ENCODE peak calls at places on chromosomes 1 and 21, in nine cellular contexts. One of them, this sample, is unnamed.

GRCh38 chr21:44708213-44708865 is 3.0 kb downstream of the TSPEAR start:
- DNase-seq in naive thymus-derived CD4-positive, alpha-beta T cell: no peak
- DNase-seq in psoas muscle: no peak
- DNase-seq in IMR-90: no peak
- DNase-seq in H1: no peak
- DNase-seq in ascending aorta: peak
- DNase-seq in iPS DF 6.9: no peak
- DNase-seq in esophagus squamous epithelium: no peak
- DNase-seq in heart left ventricle: peak
- DNase-seq in this sample: no peak

GRCh38 chr1:174258148-174258550 is 98.8 kb downstream of the RABGAP1L start:
- DNase-seq in naive thymus-derived CD4-positive, alpha-beta T cell: peak
- DNase-seq in psoas muscle: no peak
- DNase-seq in IMR-90: peak
- DNase-seq in H1: no peak
- DNase-seq in ascending aorta: no peak
- DNase-seq in iPS DF 6.9: no peak
- DNase-seq in esophagus squamous epithelium: no peak
- DNase-seq in heart left ventricle: no peak
- DNase-seq in this sample: no peak

GRCh38 chr1:10033359-10033845 is 644 bp downstream of the UBE4B start:
- DNase-seq in naive thymus-derived CD4-positive, alpha-beta T cell: no peak
- DNase-seq in psoas muscle: no peak
- DNase-seq in IMR-90: peak
- DNase-seq in H1: no peak
- DNase-seq in ascending aorta: no peak
- DNase-seq in iPS DF 6.9: no peak
- DNase-seq in esophagus squamous epithelium: no peak
- DNase-seq in heart left ventricle: no peak
- DNase-seq in this sample: no peak

GRCh38 chr1:94876362-94876761 is 50.5 kb downstream of the CNN3 start:
- DNase-seq in naive thymus-derived CD4-positive, alpha-beta T cell: no peak
- DNase-seq in psoas muscle: no peak
- DNase-seq in IMR-90: peak
- DNase-seq in H1: no peak
- DNase-seq in ascending aorta: no peak
- DNase-seq in iPS DF 6.9: no peak
- DNase-seq in esophagus squamous epithelium: no peak
- DNase-seq in heart left ventricle: no peak
- DNase-seq in this sample: peak

GRCh38 chr1:109923131-109923945 is 12.7 kb downstream of the CSF1 start:
- DNase-seq in naive thymus-derived CD4-positive, alpha-beta T cell: no peak
- DNase-seq in psoas muscle: no peak
- DNase-seq in IMR-90: no peak
- DNase-seq in H1: peak
- DNase-seq in ascending aorta: peak
- DNase-seq in iPS DF 6.9: peak
- DNase-seq in esophagus squamous epithelium: no peak
- DNase-seq in heart left ventricle: no peak
- DNase-seq in this sample: no peak

GRCh38 chr1:186792870-186793581 is 35.7 kb upstream of the PLA2G4A start:
- DNase-seq in naive thymus-derived CD4-positive, alpha-beta T cell: no peak
- DNase-seq in psoas muscle: no peak
- DNase-seq in IMR-90: peak
- DNase-seq in H1: no peak
- DNase-seq in ascending aorta: no peak
- DNase-seq in iPS DF 6.9: no peak
- DNase-seq in esophagus squamous epithelium: no peak
- DNase-seq in heart left ventricle: no peak
- DNase-seq in this sample: peak

GRCh38 chr1:55010887-55011217 is 12.1 kb downstream of the BSND start:
- DNase-seq in naive thymus-derived CD4-positive, alpha-beta T cell: no peak
- DNase-seq in psoas muscle: no peak
- DNase-seq in IMR-90: no peak
- DNase-seq in H1: no peak
- DNase-seq in ascending aorta: no peak
- DNase-seq in iPS DF 6.9: no peak
- DNase-seq in esophagus squamous epithelium: no peak
- DNase-seq in heart left ventricle: no peak
- DNase-seq in this sample: no peak

GRCh38 chr1:25658791-25659431 is 42.3 kb downstream of the MAN1C1 start:
- DNase-seq in naive thymus-derived CD4-positive, alpha-beta T cell: no peak
- DNase-seq in psoas muscle: peak
- DNase-seq in IMR-90: no peak
- DNase-seq in H1: no peak
- DNase-seq in ascending aorta: peak
- DNase-seq in iPS DF 6.9: no peak
- DNase-seq in esophagus squamous epithelium: no peak
- DNase-seq in heart left ventricle: peak
- DNase-seq in this sample: no peak

GRCh38 chr1:220880726-220881506 is 1.7 kb downstream of the HLX start:
- DNase-seq in naive thymus-derived CD4-positive, alpha-beta T cell: no peak
- DNase-seq in psoas muscle: peak
- DNase-seq in IMR-90: peak
- DNase-seq in H1: no peak
- DNase-seq in ascending aorta: peak
- DNase-seq in iPS DF 6.9: no peak
- DNase-seq in esophagus squamous epithelium: no peak
- DNase-seq in heart left ventricle: peak
- DNase-seq in this sample: no peak

GRCh38 chr21:26840206-26840605 is 5.0 kb downstream of the ADAMTS1 start:
- DNase-seq in naive thymus-derived CD4-positive, alpha-beta T cell: peak
- DNase-seq in psoas muscle: no peak
- DNase-seq in IMR-90: no peak
- DNase-seq in H1: no peak
- DNase-seq in ascending aorta: no peak
- DNase-seq in iPS DF 6.9: no peak
- DNase-seq in esophagus squamous epithelium: no peak
- DNase-seq in heart left ventricle: peak
- DNase-seq in this sample: no peak

GRCh38 chr1:229582011-229582694 is 23.6 kb upstream of the ABCB10 start:
- DNase-seq in naive thymus-derived CD4-positive, alpha-beta T cell: no peak
- DNase-seq in psoas muscle: peak
- DNase-seq in IMR-90: peak
- DNase-seq in H1: no peak
- DNase-seq in ascending aorta: peak
- DNase-seq in iPS DF 6.9: no peak
- DNase-seq in esophagus squamous epithelium: no peak
- DNase-seq in heart left ventricle: peak
- DNase-seq in this sample: no peak

GRCh38 chr1:176768532-176768931 is 305.6 kb downstream of the PAPPA2 start:
- DNase-seq in naive thymus-derived CD4-positive, alpha-beta T cell: no peak
- DNase-seq in psoas muscle: no peak
- DNase-seq in IMR-90: no peak
- DNase-seq in H1: no peak
- DNase-seq in ascending aorta: no peak
- DNase-seq in iPS DF 6.9: no peak
- DNase-seq in esophagus squamous epithelium: no peak
- DNase-seq in heart left ventricle: no peak
- DNase-seq in this sample: no peak

GRCh38 chr1:116446686-116447085 is 73.6 kb downstream of the ATP1A1 start:
- DNase-seq in naive thymus-derived CD4-positive, alpha-beta T cell: no peak
- DNase-seq in psoas muscle: no peak
- DNase-seq in IMR-90: no peak
- DNase-seq in H1: no peak
- DNase-seq in ascending aorta: no peak
- DNase-seq in iPS DF 6.9: no peak
- DNase-seq in esophagus squamous epithelium: no peak
- DNase-seq in heart left ventricle: no peak
- DNase-seq in this sample: no peak

DNA sequence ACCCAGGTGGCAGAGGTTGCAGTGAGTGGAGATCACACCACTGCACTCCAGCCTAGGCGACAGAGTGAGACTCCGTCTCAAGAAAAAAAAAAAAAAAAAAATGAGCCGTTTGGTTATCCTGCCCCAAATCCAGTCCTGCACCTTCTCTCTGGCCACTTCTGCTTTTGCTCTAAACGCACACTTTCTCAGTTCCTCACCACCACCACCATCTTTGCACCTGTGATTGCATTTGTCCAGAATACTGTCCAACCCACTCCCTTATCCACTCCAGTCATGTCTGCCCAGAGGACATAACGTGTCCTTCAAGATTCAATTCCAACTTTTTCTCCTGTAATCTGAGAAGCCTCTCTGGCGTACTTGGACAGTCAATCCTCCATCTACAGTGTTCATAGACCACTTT is 2.2 kb upstream of the NEK2 start:
- DNase-seq in naive thymus-derived CD4-positive, alpha-beta T cell: no peak
- DNase-seq in psoas muscle: no peak
- DNase-seq in IMR-90: no peak
- DNase-seq in H1: no peak
- DNase-seq in ascending aorta: no peak
- DNase-seq in iPS DF 6.9: no peak
- DNase-seq in esophagus squamous epithelium: no peak
- DNase-seq in heart left ventricle: no peak
- DNase-seq in this sample: no peak
- H3K27ac ChIP-seq in naive thymus-derived CD4-positive, alpha-beta T cell: no peak
- H3K27ac ChIP-seq in psoas muscle: no peak
- H3K27ac ChIP-seq in IMR-90: no peak
- H3K27ac ChIP-seq in H1: no peak
- H3K27ac ChIP-seq in ascending aorta: no peak
- H3K27ac ChIP-seq in iPS DF 6.9: no peak
- H3K27ac ChIP-seq in esophagus squamous epithelium: no peak
- H3K27ac ChIP-seq in heart left ventricle: no peak
- H3K27ac ChIP-seq in this sample: no peak

GRCh38 chr21:16069713-16070112 is 339.9 kb downstream of the USP25 start:
- DNase-seq in naive thymus-derived CD4-positive, alpha-beta T cell: no peak
- DNase-seq in psoas muscle: no peak
- DNase-seq in IMR-90: peak
- DNase-seq in H1: no peak
- DNase-seq in ascending aorta: no peak
- DNase-seq in iPS DF 6.9: no peak
- DNase-seq in esophagus squamous epithelium: no peak
- DNase-seq in heart left ventricle: no peak
- DNase-seq in this sample: no peak
- H3K27ac ChIP-seq in naive thymus-derived CD4-positive, alpha-beta T cell: no peak
- H3K27ac ChIP-seq in psoas muscle: no peak
- H3K27ac ChIP-seq in IMR-90: no peak
- H3K27ac ChIP-seq in H1: no peak
- H3K27ac ChIP-seq in ascending aorta: no peak
- H3K27ac ChIP-seq in iPS DF 6.9: no peak
- H3K27ac ChIP-seq in esophagus squamous epithelium: no peak
- H3K27ac ChIP-seq in heart left ventricle: no peak
- H3K27ac ChIP-seq in this sample: peak

GRCh38 chr1:226798427-226799411 is 59.6 kb upstream of the ITPKB start:
- DNase-seq in naive thymus-derived CD4-positive, alpha-beta T cell: peak
- DNase-seq in psoas muscle: no peak
- DNase-seq in IMR-90: no peak
- DNase-seq in H1: no peak
- DNase-seq in ascending aorta: no peak
- DNase-seq in iPS DF 6.9: no peak
- DNase-seq in esophagus squamous epithelium: no peak
- DNase-seq in heart left ventricle: no peak
- DNase-seq in this sample: no peak
- H3K27ac ChIP-seq in naive thymus-derived CD4-positive, alpha-beta T cell: peak
- H3K27ac ChIP-seq in psoas muscle: no peak
- H3K27ac ChIP-seq in IMR-90: no peak
- H3K27ac ChIP-seq in H1: no peak
- H3K27ac ChIP-seq in ascending aorta: no peak
- H3K27ac ChIP-seq in iPS DF 6.9: no peak
- H3K27ac ChIP-seq in esophagus squamous epithelium: peak
- H3K27ac ChIP-seq in heart left ventricle: peak
- H3K27ac ChIP-seq in this sample: no peak

GRCh38 chr1:108556079-108556478 is 3.8 kb upstream of the EEIG2 start:
- DNase-seq in naive thymus-derived CD4-positive, alpha-beta T cell: no peak
- DNase-seq in psoas muscle: no peak
- DNase-seq in IMR-90: no peak
- DNase-seq in H1: no peak
- DNase-seq in ascending aorta: no peak
- DNase-seq in iPS DF 6.9: no peak
- DNase-seq in esophagus squamous epithelium: no peak
- DNase-seq in heart left ventricle: no peak
- DNase-seq in this sample: no peak
- H3K27ac ChIP-seq in naive thymus-derived CD4-positive, alpha-beta T cell: no peak
- H3K27ac ChIP-seq in psoas muscle: no peak
- H3K27ac ChIP-seq in IMR-90: no peak
- H3K27ac ChIP-seq in H1: no peak
- H3K27ac ChIP-seq in ascending aorta: no peak
- H3K27ac ChIP-seq in iPS DF 6.9: no peak
- H3K27ac ChIP-seq in esophagus squamous epithelium: no peak
- H3K27ac ChIP-seq in heart left ventricle: no peak
- H3K27ac ChIP-seq in this sample: no peak